ENCODE peak calls at places on chromosomes 16 and 17, in six cellular contexts. X is left ventricle myocardium inferior; Y is upper lobe of right lung; I is CD8-positive, alpha-beta T cell; A is lower lobe of right lung; J is hepatocyte. G is an unnamed sample.

GRCh38 chr16:71311553-71312158 is 22.5 kb upstream of the CMTR2 start:
- DNase-seq in J (peak), Y (no peak), I (no peak), A (no peak), X (no peak), G (no peak)

GRCh38 chr16:81283044-81283443 is 31.7 kb upstream of the GAN start:
- DNase-seq in J (no peak), I (no peak), Y (no peak), X (no peak), A (no peak), G (no peak)

GRCh38 chr17:69575346-69575761 is 160.9 kb downstream of the MAP2K6 start:
- DNase-seq in J (no peak), X (no peak), Y (no peak), I (no peak), A (no peak), G (no peak)

GRCh38 chr17:61322316-61323014 is 77.2 kb upstream of the TBX2 start:
- DNase-seq in A (no peak), J (no peak), I (no peak), Y (no peak), X (no peak), G (no peak)

GRCh38 chr17:76053230-76054111 is 18.8 kb downstream of the SRP68 start:
- DNase-seq in A (no peak), I (no peak), X (no peak), Y (no peak), J (peak), G (no peak)

GRCh38 chr17:41620583-41621434 is 3.6 kb downstream of the KRT17 start:
- DNase-seq in J (no peak), A (no peak), Y (peak), X (no peak), I (no peak), G (no peak)

GRCh38 chr17:78272181-78272913 is 40.9 kb downstream of the TMEM235 start:
- DNase-seq in X (peak), A (peak), J (peak), Y (peak), I (peak), G (peak)

GRCh38 chr16:75011634-75012307 is 12.9 kb downstream of the ZNRF1 start:
- DNase-seq in X (no peak), A (no peak), I (no peak), J (peak), Y (no peak), G (no peak)

GRCh38 chr16:81830845-81831600 is 51.9 kb downstream of the PLCG2 start:
- DNase-seq in X (no peak), I (no peak), J (no peak), Y (no peak), A (no peak), G (no peak)

GRCh38 chr16:87331241-87331801 is 14.1 kb upstream of the C16orf95 start:
- DNase-seq in X (no peak), A (peak), Y (peak), J (no peak), I (no peak), G (no peak)

GRCh38 chr17:5619088-5619740 is 34.9 kb upstream of the NLRP1 start:
- DNase-seq in I (no peak), J (no peak), A (no peak), Y (no peak), X (no peak), G (no peak)

GRCh38 chr16:13393816-13394215 is 492.4 kb downstream of the SHISA9 start:
- DNase-seq in Y (no peak), X (no peak), I (no peak), J (no peak), A (no peak), G (no peak)

GRCh38 chr16:5653789-5654188 is 556.2 kb upstream of the EEF2KMT start:
- DNase-seq in I (no peak), X (no peak), Y (no peak), J (no peak), A (no peak), G (no peak)

GRCh38 chr17:77110006-77110374 is 30.8 kb upstream of the SEC14L1 start:
- DNase-seq in A (no peak), X (no peak), J (no peak), I (no peak), Y (no peak), G (no peak)

GRCh38 chr16:2211923-2212347 is 1.3 kb upstream of the BRICD5 start:
- DNase-seq in X (no peak), I (no peak), J (no peak), A (peak), Y (no peak), G (no peak)

GRCh38 chr17:45301674-45302073 is 15.1 kb downstream of the MAP3K14 start:
- DNase-seq in Y (no peak), J (no peak), A (no peak), I (no peak), X (no peak), G (no peak)

GRCh38 chr16:20850981-20851380 is 44.7 kb downstream of the REXO5 start:
- DNase-seq in A (no peak), X (no peak), Y (no peak), I (no peak), J (no peak), G (no peak)

GRCh38 chr16:64121473-64121872 is 1000.4 kb downstream of the CDH11 start:
- DNase-seq in Y (no peak), I (no peak), J (no peak), X (no peak), A (no peak), G (no peak)

DNA sequence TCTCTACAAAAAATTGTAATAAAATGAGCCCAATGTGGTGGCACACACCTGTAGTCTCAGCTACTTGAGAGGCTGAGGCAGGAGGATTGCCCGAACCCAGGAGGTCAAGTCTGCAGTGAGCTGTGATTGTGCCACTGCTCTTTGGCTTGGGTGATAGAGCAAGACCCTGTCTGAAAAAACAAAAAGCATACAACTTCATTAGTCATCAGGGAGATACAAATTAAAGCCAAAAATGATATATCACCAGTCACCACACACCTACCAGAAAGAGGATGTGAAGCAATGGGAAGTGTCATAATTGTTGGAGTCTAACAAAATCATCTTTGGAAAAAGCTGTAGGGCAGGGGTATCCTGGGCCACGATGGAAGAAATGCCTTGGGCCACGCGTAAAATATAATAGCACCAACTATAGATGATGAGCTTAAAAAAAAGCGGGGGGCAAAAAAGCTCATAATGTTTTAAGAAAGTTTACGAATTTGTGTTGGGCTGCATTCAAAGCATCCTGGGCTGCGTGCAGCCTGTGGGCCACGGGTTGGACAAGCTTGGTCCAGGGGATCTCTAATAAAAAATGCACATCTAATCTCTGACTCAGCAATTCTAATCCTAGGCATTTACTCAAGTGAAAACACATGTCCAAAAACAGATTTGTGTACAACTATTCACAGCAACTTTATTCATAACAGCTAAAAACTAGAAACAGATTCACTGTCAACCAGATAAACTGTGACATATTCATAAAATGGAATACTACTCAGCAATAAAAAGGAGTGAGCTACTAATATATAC is 65.8 kb downstream of the HIC1 start:
- DNase-seq in J (peak), X (no peak), A (no peak), Y (no peak), I (no peak), G (no peak)
- H3K27ac ChIP-seq in J (peak), X (no peak), A (no peak), Y (no peak), I (no peak), G (no peak)

DNA sequence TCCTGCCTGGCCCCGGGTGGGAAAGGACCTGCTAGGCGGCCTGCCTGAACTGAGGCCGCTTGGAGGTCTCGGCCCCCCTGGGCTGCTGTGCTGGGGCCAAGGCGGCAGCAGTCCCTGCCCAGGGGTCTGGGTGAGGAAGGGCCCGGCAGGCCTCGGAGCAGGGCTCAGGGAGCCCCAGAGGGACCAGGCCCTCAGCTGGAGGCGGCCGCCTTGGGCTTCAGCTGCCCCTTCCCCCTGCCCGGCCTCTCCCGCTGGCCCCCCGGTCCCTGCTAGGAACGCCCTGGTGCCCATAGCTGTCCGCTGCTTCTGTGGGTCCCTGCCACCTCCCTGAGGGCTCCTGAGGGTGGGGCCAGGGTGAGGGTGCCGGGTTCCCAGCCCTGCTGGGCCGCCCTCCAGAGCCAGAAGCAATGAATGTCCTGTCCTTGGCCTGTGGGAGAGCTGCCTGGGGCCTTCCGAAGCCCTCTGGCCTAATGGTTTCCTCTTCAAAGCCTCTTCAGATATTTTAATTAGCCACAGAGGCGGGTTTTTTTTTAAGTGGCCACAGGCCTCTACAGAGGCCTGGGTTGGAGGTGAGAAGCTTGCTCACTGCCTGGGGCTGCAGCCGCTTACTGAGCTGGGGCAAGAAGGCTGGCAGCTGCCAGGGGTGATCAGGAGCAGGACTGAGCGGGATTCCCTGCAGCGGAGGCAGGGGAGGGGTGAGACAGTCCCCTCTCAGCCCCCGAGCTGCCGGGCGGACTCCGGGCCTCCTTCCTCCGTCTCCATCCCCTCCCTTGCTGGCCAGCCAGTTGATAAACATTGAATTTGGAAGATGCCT is 10.0 kb downstream of the CENPX start:
- DNase-seq in I (no peak), A (peak), Y (peak), J (no peak), X (no peak), G (no peak)
- H3K27ac ChIP-seq in I (no peak), A (peak), Y (peak), J (peak), X (peak), G (peak)

GRCh38 chr17:27559506-27559931 is 71.5 kb upstream of the LGALS9 start:
- DNase-seq in X (no peak), A (no peak), Y (no peak), J (peak), I (no peak), G (peak)
- H3K27ac ChIP-seq in X (peak), A (peak), Y (peak), J (peak), I (no peak), G (peak)

GRCh38 chr16:1168837-1169236 is 15.9 kb downstream of the CACNA1H start:
- DNase-seq in I (no peak), Y (no peak), J (no peak), A (no peak), X (no peak), G (no peak)
- H3K27ac ChIP-seq in I (no peak), Y (no peak), J (no peak), A (no peak), X (no peak), G (no peak)

GRCh38 chr16:15754821-15755534 is 101.8 kb downstream of the MYH11 start:
- DNase-seq in A (no peak), I (no peak), X (no peak), J (no peak), Y (no peak), G (no peak)

GRCh38 chr16:15757075-15757386 is 99.8 kb downstream of the MYH11 start:
- DNase-seq in A (no peak), J (no peak), I (no peak), X (no peak), Y (no peak), G (no peak)

GRCh38 chr16:15760129-15760528 is 96.7 kb downstream of the MYH11 start:
- DNase-seq in A (no peak), X (no peak), J (no peak), I (no peak), Y (no peak), G (no peak)

GRCh38 chr16:15759070-15759469 is 97.8 kb downstream of the MYH11 start:
- DNase-seq in J (no peak), I (no peak), Y (no peak), X (no peak), A (no peak), G (no peak)

GRCh38 chr16:15757630-15758251 is 99.1 kb downstream of the MYH11 start:
- DNase-seq in J (no peak), A (no peak), X (no peak), I (no peak), Y (no peak), G (no peak)
- H3K27ac ChIP-seq in J (no peak), A (no peak), X (no peak), I (no peak), Y (no peak), G (no peak)

GRCh38 chr17:67019126-67019507 is 25.2 kb upstream of the CACNG1 start:
- DNase-seq in A (no peak), Y (no peak), X (no peak), J (no peak), I (no peak), G (no peak)

GRCh38 chr17:67019809-67020208 is 24.5 kb upstream of the CACNG1 start:
- DNase-seq in Y (no peak), X (no peak), A (no peak), J (no peak), I (no peak), G (no peak)

GRCh38 chr17:67020293-67020766 is 24.0 kb upstream of the CACNG1 start:
- DNase-seq in I (no peak), Y (no peak), A (no peak), X (no peak), J (no peak), G (no peak)

GRCh38 chr17:67017895-67018294 is 26.5 kb upstream of the CACNG1 start:
- DNase-seq in J (no peak), A (no peak), X (no peak), I (no peak), Y (no peak), G (no peak)

DNA sequence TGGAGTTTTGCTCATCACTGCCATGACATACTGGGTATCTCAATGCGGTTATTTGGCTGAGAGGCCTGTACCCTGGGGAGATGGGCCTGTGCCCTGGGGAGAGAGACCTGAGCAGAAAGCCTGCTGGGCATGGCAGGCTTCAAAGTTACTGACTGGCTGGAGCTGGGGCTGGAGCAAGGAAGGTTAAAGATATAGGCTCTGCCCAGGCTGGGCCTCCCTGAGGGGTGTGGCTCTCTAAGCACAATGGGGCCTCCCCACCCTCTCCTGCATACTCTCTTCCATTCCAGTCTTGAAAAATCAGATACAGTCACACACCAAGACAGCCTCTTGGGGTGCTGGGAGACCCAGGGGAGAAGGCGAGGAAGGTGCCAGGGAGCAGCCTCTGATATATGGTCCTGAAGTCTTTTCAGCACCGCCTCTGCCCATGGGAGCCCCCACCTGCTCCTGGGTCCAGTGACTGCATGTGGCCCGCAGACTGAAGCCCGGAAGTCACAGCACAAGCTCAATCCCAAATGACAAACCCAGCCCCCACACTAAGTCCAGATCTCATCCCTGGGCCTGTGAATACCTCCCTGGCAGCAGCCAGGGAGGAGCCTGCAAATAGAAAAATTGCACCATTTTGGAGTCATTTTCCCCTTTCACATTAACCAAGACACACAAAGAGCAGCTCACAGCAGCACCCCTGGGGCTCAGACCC is 25.8 kb upstream of the CACNG1 start:
- DNase-seq in Y (no peak), X (no peak), A (no peak), I (no peak), J (peak), G (no peak)
- H3K27ac ChIP-seq in Y (no peak), X (no peak), A (no peak), I (no peak), J (no peak), G (no peak)